ENCODE peak calls at places on chromosomes 16 and 17, in five cellular contexts. F is fibroblast of lung, P is left ventricle myocardium inferior, D is cardiac muscle cell, A is ovary. C is an unnamed sample.

GRCh38 chr16:27771201-27771910 is 221.4 kb downstream of the KATNIP start:
- DNase-seq in F (no peak), P (no peak), D (no peak), A (no peak), C (no peak)

GRCh38 chr17:63519116-63519881 is 3.9 kb upstream of the KCNH6 start:
- DNase-seq in F (no peak), P (no peak), D (no peak), A (no peak), C (no peak)

GRCh38 chr16:67729636-67730248 is 10.6 kb upstream of the GFOD2 start:
- DNase-seq in F (no peak), P (no peak), D (no peak), A (no peak), C (no peak)

GRCh38 chr16:80056334-80056733 is 455.8 kb upstream of the MAF start:
- DNase-seq in F (peak; percentile 36), P (no peak), D (no peak), A (no peak), C (peak; percentile 12)

GRCh38 chr17:39484178-39484577 is 22.9 kb downstream of the CDK12 start:
- DNase-seq in F (no peak), P (no peak), D (no peak), A (no peak), C (no peak)

GRCh38 chr16:69112285-69113129 is 7.1 kb downstream of the HAS3 start:
- DNase-seq in F (no peak), P (peak; percentile 42), D (peak; percentile 54), A (no peak), C (no peak)

GRCh38 chr17:72926171-72926570 is 166.3 kb downstream of the SLC39A11 start:
- DNase-seq in F (no peak), P (no peak), D (no peak), A (no peak), C (no peak)

GRCh38 chr17:7782237-7782636 is 51.8 kb upstream of the KDM6B start:
- DNase-seq in F (peak; percentile 45), P (no peak), D (no peak), A (no peak), C (no peak)

GRCh38 chr17:73625975-73626706 is 18.1 kb downstream of the SDK2 start:
- DNase-seq in F (no peak), P (peak; percentile 53), D (peak; percentile 76), A (no peak), C (peak; percentile 52)

GRCh38 chr17:13306310-13306962 is 288.6 kb upstream of the ELAC2 start:
- DNase-seq in F (peak; percentile 82), P (no peak), D (peak; percentile 77), A (peak; percentile 10), C (no peak)

GRCh38 chr16:4323845-4324478 is 8.1 kb downstream of the GLIS2 start:
- DNase-seq in F (peak; percentile 42), P (peak; percentile 70), D (peak; percentile 79), A (peak; percentile 79), C (peak; percentile 51)

GRCh38 chr16:87809150-87809902 is 43.5 kb upstream of the KLHDC4 start:
- DNase-seq in F (peak; percentile 25), P (no peak), D (no peak), A (no peak), C (no peak)

GRCh38 chr17:17819561-17819995 is 17.2 kb downstream of the SREBF1 start:
- DNase-seq in F (peak; percentile 89), P (peak; percentile 53), D (no peak), A (no peak), C (peak; percentile 73)

GRCh38 chr16:31333686-31334649 is 21.0 kb upstream of the ITGAX start:
- DNase-seq in F (no peak), P (no peak), D (peak; percentile 42), A (no peak), C (no peak)

GRCh38 chr17:49967621-49968379 is 1.2 kb upstream of the DLX4 start:
- DNase-seq in F (no peak), P (no peak), D (no peak), A (no peak), C (no peak)

GRCh38 chr16:70693231-70693671 is 7.4 kb upstream of the MTSS2 start:
- DNase-seq in F (no peak), P (peak; percentile 64), D (peak; percentile 87), A (no peak), C (peak; percentile 88)

GRCh38 chr16:50881331-50881830 is 139.5 kb downstream of the CYLD start:
- DNase-seq in F (no peak), P (no peak), D (no peak), A (no peak), C (no peak)

GRCh38 chr16:27237229-27238015 is 31.1 kb downstream of the NSMCE1 start:
- DNase-seq in F (peak; percentile 71), P (no peak), D (no peak), A (no peak), C (no peak)

GRCh38 chr17:82153745-82154375 is 55.8 kb upstream of the FASN start:
- DNase-seq in F (peak; percentile 36), P (peak; percentile 77), D (peak; percentile 83), A (peak; percentile 70), C (peak; percentile 80)

GRCh38 chr16:89624775-89625761 is 11.6 kb downstream of the DPEP1 start:
- DNase-seq in F (no peak), P (no peak), D (no peak), A (no peak), C (no peak)

GRCh38 chr16:25488435-25488834 is 203.3 kb upstream of the HS3ST4 start:
- DNase-seq in F (no peak), P (no peak), D (no peak), A (no peak), C (no peak)

GRCh38 chr17:44661835-44662234 is 5.6 kb downstream of the MEIOC start:
- DNase-seq in F (no peak), P (no peak), D (no peak), A (no peak), C (no peak)

GRCh38 chr17:44663095-44663494 is 6.8 kb downstream of the MEIOC start:
- DNase-seq in F (no peak), P (no peak), D (no peak), A (no peak), C (no peak)

GRCh38 chr17:44664867-44665266 is 8.6 kb downstream of the MEIOC start:
- DNase-seq in F (no peak), P (no peak), D (no peak), A (no peak), C (no peak)
- TF ChIP-seq CTCF in F (no peak), P (no peak), D (no peak), A (no peak), C (no peak)

DNA sequence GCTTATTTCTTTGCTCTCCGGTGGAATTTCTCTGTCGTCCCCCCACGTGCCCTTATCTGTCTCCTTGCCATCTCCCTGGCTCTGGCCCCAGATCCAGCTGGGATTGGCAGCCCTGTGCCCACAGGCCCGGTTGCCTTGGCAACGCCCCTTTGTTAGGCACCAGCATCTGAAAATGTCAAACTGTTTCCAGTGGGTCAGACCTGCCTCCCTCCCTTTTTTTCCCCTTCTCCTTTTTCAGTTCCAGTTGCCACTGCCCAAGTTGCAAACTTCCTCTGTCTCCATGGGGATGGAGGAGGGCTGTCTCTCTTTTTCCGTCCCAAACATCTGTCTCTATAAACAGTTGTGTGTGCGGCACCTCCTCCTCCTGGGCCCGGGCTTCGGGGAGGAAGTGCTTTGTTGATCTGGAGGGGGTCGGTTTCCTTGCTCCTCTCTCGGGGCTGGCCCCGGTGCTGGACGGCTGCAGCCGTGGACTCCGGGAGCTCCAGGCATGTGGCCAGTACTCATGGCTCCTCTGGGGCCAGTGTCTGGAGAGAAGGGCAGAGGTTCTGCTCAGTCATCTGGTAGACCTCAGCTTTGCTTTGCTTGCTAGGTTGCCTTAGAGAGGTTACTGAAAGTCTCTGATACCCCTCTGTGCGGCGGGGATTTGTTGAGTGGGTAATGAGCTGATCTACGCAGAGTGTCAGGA is 35.3 kb downstream of the SOCS3 start:
- DNase-seq in F (peak; percentile 78), P (peak; percentile 91), D (no peak), A (peak; percentile 83), C (peak; percentile 66)
- H3K27ac ChIP-seq in F (peak overlapping the region; percentile 98), P (peak overlapping the region; percentile 92), D (peak overlapping the region; percentile 15), A (peak overlapping the region; percentile 23), C (peak overlapping the region; percentile 78)

DNA sequence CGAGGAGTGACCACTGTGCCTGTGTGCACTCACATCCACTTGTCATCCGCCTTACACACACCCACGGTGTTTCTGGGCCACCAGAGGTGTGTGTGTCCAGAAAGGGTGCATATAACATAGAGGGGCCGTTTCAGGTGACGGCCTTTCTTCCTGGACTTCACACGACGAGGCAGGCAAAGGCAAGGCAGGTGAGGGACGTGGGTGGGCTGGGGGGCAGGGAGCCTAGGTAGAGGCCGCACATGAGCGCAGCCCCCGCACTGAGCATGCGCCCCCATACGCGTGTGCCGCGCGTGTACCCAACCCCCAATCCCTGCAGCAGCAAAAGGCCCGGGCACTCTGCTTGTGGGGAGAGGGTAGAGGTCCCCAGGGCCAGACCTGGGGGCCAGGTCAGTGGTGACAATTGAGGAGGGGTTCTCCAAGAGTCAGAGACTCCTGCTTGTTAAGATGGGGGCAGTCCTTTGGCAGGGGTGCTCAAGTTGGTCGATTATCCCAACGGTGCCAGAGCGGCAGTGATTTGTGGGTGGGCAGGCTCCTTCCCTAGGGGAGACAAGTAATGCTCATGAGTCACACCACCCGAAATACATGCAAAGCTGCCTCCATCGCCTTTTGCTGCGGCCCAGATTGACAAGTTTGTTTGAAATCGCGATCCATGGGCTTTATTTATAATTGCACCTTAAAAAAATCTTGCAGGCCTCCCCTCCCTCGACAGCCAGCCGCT is 972 bp upstream of the GIT1 start:
- DNase-seq in F (peak; percentile 71), P (no peak), D (no peak), A (peak; percentile 28), C (no peak)
- TF ChIP-seq CTCF in F (no peak), P (no peak), D (no peak), A (no peak), C (no peak)

DNA sequence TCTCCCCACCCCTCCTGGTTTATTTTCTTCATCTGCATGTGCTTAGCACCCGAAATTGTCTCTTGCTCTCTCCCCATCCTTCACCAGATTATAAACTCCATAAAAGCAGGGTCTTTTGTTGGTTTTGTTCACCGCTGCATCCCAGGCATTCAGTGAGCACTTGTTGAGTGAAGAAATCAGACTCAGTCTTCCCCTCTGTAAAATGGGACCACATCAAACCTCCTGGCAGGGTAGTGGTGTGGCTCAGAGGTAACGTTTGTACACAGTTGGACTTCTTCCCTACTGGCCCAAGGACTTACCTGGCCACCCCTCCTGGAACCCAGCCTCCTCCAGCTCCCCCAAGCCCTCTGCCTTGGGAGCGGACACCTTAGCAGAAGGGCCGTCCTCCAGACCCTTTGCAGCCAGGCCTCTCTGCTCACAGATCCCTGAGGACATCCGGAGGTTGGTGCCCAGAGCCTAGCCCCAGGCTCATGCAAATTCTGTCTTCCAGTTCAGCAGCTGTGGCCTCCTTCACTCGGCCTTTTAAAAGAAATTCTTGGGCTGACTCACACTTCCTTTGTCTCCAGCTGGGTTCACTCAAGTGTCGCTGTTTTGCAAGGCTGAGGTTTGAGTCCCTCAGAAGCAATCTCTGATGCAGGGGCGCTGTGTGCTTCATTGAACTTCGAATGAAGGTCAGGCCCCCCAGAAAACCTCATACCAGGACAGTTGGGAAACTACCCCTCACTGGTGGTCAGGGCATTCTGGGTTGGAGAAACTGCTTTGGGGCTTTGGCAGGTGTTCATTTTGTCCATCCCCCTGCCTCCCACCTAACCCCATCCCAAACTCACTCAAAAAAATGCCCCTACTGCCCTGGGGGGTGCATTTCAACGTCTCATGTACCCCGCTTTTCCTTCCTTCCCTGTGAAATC is 16.8 kb upstream of the RMI2 start:
- DNase-seq in F (peak; percentile 96), P (peak; percentile 70), D (peak; percentile 28), A (peak; percentile 91), C (peak; percentile 35)
- H3K27ac ChIP-seq in F (peak overlapping the region; percentile 64), P (peak overlapping the region; percentile 37), D (no peak overlapping the region), A (no peak overlapping the region), C (no peak overlapping the region)